ENCODE peak calls at places on chromosomes 5 and 9, in ten cellular contexts. P is psoas muscle; K is SK-N-SH; C is foreskin fibroblast; H is fibroblast of pulmonary artery; W is hepatocyte; X is PC-3; G is H1; M is CD8-positive, alpha-beta T cell; N is A549. U is an unnamed sample.

GRCh38 chr9:7570107-7570720 is 229.4 kb downstream of the DMAC1 start:
- DNase-seq in P (no peak), K (peak), C (peak), H (peak), W (peak), X (peak), G (peak), M (peak), N (peak), U (peak)

GRCh38 chr9:114501786-114502682 is 3.2 kb downstream of the WHRN start:
- DNase-seq in P (no peak), K (no peak), C (peak), H (no peak), W (peak), X (peak), G (peak), M (no peak), N (peak), U (peak)

GRCh38 chr5:42321800-42322199 is 101.4 kb upstream of the GHR start:
- DNase-seq in P (no peak), K (no peak), C (no peak), H (no peak), W (no peak), X (no peak), G (no peak), M (no peak), N (no peak), U (no peak)

GRCh38 chr5:60077292-60077691 is 183.8 kb upstream of the PDE4D start:
- DNase-seq in P (no peak), K (no peak), C (no peak), H (no peak), W (no peak), X (no peak), G (no peak), M (no peak), N (no peak), U (no peak)

GRCh38 chr5:112921031-112921832 is 795 bp downstream of the REEP5 start:
- DNase-seq in P (peak), K (peak), C (peak), H (peak), W (peak), X (peak), G (peak), M (peak), N (peak), U (peak)

GRCh38 chr5:41418220-41419031 is 92.0 kb downstream of the PLCXD3 start:
- DNase-seq in P (no peak), K (no peak), C (peak), H (peak), W (no peak), X (peak), G (no peak), M (no peak), N (peak), U (no peak)

GRCh38 chr5:173771743-173772406 is 116.3 kb upstream of the CPEB4 start:
- DNase-seq in P (no peak), K (no peak), C (no peak), H (no peak), W (no peak), X (no peak), G (no peak), M (no peak), N (no peak), U (no peak)

GRCh38 chr5:150658121-150658520 is 2.9 kb upstream of the MYOZ3 start:
- DNase-seq in P (no peak), K (no peak), C (no peak), H (no peak), W (no peak), X (no peak), G (no peak), M (no peak), N (no peak), U (no peak)

GRCh38 chr5:60102961-60103683 is 209.6 kb upstream of the PDE4D start:
- DNase-seq in P (no peak), K (no peak), C (peak), H (peak), W (no peak), X (peak), G (no peak), M (no peak), N (peak), U (peak)

GRCh38 chr9:115263731-115264130 is 145.8 kb upstream of the TNC start:
- DNase-seq in P (no peak), K (no peak), C (peak), H (peak), W (no peak), X (no peak), G (no peak), M (no peak), N (no peak), U (peak)

GRCh38 chr5:133402781-133403180 is 209.6 kb downstream of the FSTL4 start:
- DNase-seq in P (no peak), K (no peak), C (no peak), H (no peak), W (no peak), X (no peak), G (no peak), M (no peak), N (no peak), U (no peak)

GRCh38 chr9:115923410-115923809 is 230.2 kb upstream of the PAPPA start:
- DNase-seq in P (no peak), K (no peak), C (no peak), H (no peak), W (no peak), X (no peak), G (no peak), M (no peak), N (no peak), U (peak)

GRCh38 chr5:173331287-173331686 is 3.1 kb upstream of the STC2 start:
- DNase-seq in P (no peak), K (no peak), C (no peak), H (no peak), W (no peak), X (no peak), G (no peak), M (no peak), N (no peak), U (no peak)

GRCh38 chr5:167759411-167759821 is 532.0 kb upstream of the WWC1 start:
- DNase-seq in P (no peak), K (no peak), C (no peak), H (peak), W (peak), X (peak), G (no peak), M (no peak), N (peak), U (no peak)

GRCh38 chr5:170429014-170429413 is 39.8 kb upstream of the KCNMB1 start:
- DNase-seq in P (no peak), K (peak), C (no peak), H (peak), W (no peak), X (peak), G (no peak), M (no peak), N (peak), U (peak)

GRCh38 chr9:120928015-120928719 is 1.6 kb upstream of the TRAF1 start:
- DNase-seq in P (no peak), K (no peak), C (no peak), H (no peak), W (peak), X (no peak), G (peak), M (peak), N (no peak), U (no peak)

GRCh38 chr9:134525841-134526797 is 115.5 kb upstream of the COL5A1 start:
- DNase-seq in P (peak), K (no peak), C (peak), H (peak), W (no peak), X (no peak), G (no peak), M (no peak), N (no peak), U (peak)
- H3K4me3 ChIP-seq in P (no peak), K (no peak), C (no peak), H (no peak), W (no peak), X (no peak), G (no peak), M (no peak), N (no peak), U (no peak)

GRCh38 chr5:15601274-15601673 is 101.3 kb downstream of the FBXL7 start:
- DNase-seq in P (no peak), K (no peak), C (no peak), H (no peak), W (no peak), X (no peak), G (no peak), M (no peak), N (no peak), U (no peak)

GRCh38 chr5:15600035-15600434 is 100.1 kb downstream of the FBXL7 start:
- DNase-seq in P (no peak), K (no peak), C (no peak), H (no peak), W (no peak), X (no peak), G (no peak), M (no peak), N (no peak), U (no peak)

GRCh38 chr5:15596936-15597335 is 97.0 kb downstream of the FBXL7 start:
- DNase-seq in P (no peak), K (no peak), C (no peak), H (no peak), W (no peak), X (no peak), G (no peak), M (no peak), N (no peak), U (no peak)

GRCh38 chr5:15594922-15595568 is 95.1 kb downstream of the FBXL7 start:
- DNase-seq in P (no peak), K (no peak), C (no peak), H (no peak), W (no peak), X (no peak), G (no peak), M (no peak), N (no peak), U (peak)

DNA sequence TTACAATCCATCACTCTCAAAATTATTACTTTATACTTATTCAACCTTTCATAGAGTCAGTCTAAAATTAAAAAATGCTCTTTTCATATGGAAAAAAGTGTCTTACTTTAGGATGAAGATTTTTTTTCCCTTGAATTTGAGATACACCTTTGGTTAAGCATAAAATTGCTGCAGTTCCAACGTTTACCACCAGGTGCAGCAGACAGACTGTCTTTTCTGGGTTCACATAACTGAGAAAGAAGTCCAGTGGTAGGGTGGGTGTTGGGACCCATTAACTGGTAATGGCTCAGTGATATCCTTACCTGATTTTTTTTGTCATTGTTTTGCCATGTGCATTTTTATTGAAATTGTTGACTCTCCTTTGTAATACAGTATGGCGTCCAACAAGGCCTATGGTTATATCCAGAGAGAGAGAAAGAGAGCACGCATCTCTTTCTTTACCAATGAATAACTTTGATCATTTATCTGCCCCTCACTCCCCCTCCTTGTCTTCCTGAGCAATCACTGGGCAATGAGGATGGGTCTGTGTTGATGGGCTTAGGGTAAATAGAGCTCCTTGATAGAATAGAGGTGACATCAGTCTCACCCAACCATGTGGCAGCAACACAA is 98.4 kb downstream of the FBXL7 start:
- DNase-seq in P (no peak), K (no peak), C (no peak), H (no peak), W (peak), X (peak), G (peak), M (no peak), N (no peak), U (no peak)
- TF ChIP-seq CTCF in P (peak), K (peak), C (peak), H (peak), W (peak), X (peak), G (peak), M (peak), N (peak), U (peak)

GRCh38 chr5:61649231-61649630 is 317.2 kb downstream of the ZSWIM6 start:
- DNase-seq in P (no peak), K (no peak), C (no peak), H (no peak), W (no peak), X (no peak), G (no peak), M (no peak), N (no peak), U (no peak)

GRCh38 chr5:61653802-61654580 is 321.9 kb downstream of the ZSWIM6 start:
- DNase-seq in P (no peak), K (no peak), C (no peak), H (no peak), W (no peak), X (no peak), G (no peak), M (no peak), N (no peak), U (no peak)

GRCh38 chr5:61652916-61653315 is 320.9 kb downstream of the ZSWIM6 start:
- DNase-seq in P (no peak), K (no peak), C (no peak), H (no peak), W (no peak), X (no peak), G (no peak), M (no peak), N (no peak), U (no peak)

GRCh38 chr5:61649971-61650370 is 317.9 kb downstream of the ZSWIM6 start:
- DNase-seq in P (no peak), K (no peak), C (no peak), H (no peak), W (no peak), X (no peak), G (no peak), M (no peak), N (no peak), U (no peak)

DNA sequence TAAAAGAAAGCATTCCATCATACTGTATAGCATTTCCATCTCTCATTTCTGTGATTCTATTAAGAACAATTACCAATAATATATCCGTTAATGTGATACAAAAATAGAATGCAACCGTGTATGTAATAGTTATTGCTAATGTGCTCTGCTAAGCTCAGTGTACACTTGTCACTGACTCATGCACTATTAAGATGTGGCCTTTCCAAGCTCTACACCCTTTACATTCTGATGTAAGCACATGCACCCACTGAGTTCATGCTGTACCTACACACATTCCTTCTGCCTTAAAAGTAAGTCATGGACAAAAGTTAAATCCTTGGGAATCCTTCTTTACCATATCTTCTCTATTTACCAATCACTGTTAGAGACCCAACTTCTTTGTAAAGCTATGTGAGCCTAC is 319.1 kb downstream of the ZSWIM6 start:
- DNase-seq in P (no peak), K (no peak), C (no peak), H (no peak), W (no peak), X (no peak), G (no peak), M (no peak), N (no peak), U (no peak)
- H3K4me3 ChIP-seq in P (no peak), K (no peak), C (no peak), H (no peak), W (no peak), X (no peak), G (no peak), M (no peak), N (no peak), U (no peak)

GRCh38 chr5:138276402-138277054 is 2.1 kb upstream of the GFRA3 start:
- DNase-seq in P (no peak), K (peak), C (no peak), H (no peak), W (peak), X (no peak), G (no peak), M (no peak), N (no peak), U (no peak)

GRCh38 chr5:138275895-138276294 is 1.5 kb upstream of the GFRA3 start:
- DNase-seq in P (no peak), K (no peak), C (no peak), H (no peak), W (no peak), X (no peak), G (no peak), M (no peak), N (no peak), U (no peak)

GRCh38 chr5:138275379-138275782 is 960 bp upstream of the GFRA3 start:
- DNase-seq in P (no peak), K (peak), C (no peak), H (no peak), W (peak), X (no peak), G (no peak), M (no peak), N (no peak), U (peak)

GRCh38 chr5:138282918-138283742 is 8.7 kb upstream of the GFRA3 start:
- DNase-seq in P (no peak), K (peak), C (peak), H (peak), W (peak), X (peak), G (no peak), M (no peak), N (peak), U (peak)

GRCh38 chr5:138280915-138281314 is 6.5 kb upstream of the GFRA3 start:
- DNase-seq in P (no peak), K (no peak), C (no peak), H (no peak), W (no peak), X (no peak), G (no peak), M (no peak), N (no peak), U (no peak)
- TF ChIP-seq CTCF in P (no peak), K (no peak), C (no peak), H (no peak), W (no peak), X (no peak), G (no peak), M (no peak), N (no peak), U (no peak)

DNA sequence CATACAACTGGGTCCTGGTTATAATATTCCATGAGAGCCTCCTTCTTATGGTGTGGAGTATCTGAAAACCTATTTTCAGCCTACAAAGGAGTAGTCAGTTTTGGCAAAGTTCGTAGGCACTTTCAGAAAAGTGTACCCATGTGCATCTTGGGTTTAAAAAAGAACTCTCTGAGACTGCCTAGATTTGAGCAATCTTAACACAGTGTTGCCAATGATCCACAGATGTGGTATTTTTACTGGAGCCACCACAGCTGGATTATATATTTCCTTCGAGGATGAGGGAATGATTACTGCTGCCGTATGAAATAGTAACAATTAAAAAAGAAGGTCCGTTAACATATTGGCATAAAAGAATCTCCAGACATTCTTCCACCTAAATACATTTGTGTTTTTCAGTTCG is 1.1 kb downstream of the PALM2AKAP2 start:
- DNase-seq in P (no peak), K (no peak), C (peak), H (peak), W (no peak), X (no peak), G (no peak), M (no peak), N (no peak), U (peak)
- H3K4me3 ChIP-seq in P (peak), K (peak), C (peak), H (peak), W (peak), X (peak), G (peak), M (no peak), N (no peak), U (peak)

GRCh38 chr5:138640855-138641254 is 65.7 kb upstream of the HSPA9 start:
- DNase-seq in P (no peak), K (no peak), C (no peak), H (no peak), W (no peak), X (no peak), G (no peak), M (no peak), N (no peak), U (no peak)

GRCh38 chr5:138640138-138640537 is 64.9 kb upstream of the HSPA9 start:
- DNase-seq in P (no peak), K (no peak), C (no peak), H (no peak), W (no peak), X (no peak), G (no peak), M (no peak), N (no peak), U (no peak)

GRCh38 chr5:138643040-138643791 is 68.0 kb upstream of the HSPA9 start:
- DNase-seq in P (no peak), K (no peak), C (no peak), H (no peak), W (no peak), X (no peak), G (no peak), M (no peak), N (no peak), U (no peak)

GRCh38 chr5:138639326-138639725 is 64.1 kb upstream of the HSPA9 start:
- DNase-seq in P (no peak), K (no peak), C (no peak), H (no peak), W (no peak), X (no peak), G (no peak), M (no peak), N (no peak), U (no peak)

GRCh38 chr5:138641547-138642298 is 66.5 kb upstream of the HSPA9 start:
- DNase-seq in P (peak), K (peak), C (peak), H (peak), W (peak), X (peak), G (peak), M (peak), N (peak), U (peak)
- TF ChIP-seq CTCF in P (peak), K (peak), C (peak), H (peak), W (peak), X (peak), G (peak), M (peak), N (peak), U (peak)

GRCh38 chr9:125412166-125412565 is 150.5 kb downstream of the GAPVD1 start:
- DNase-seq in P (no peak), K (no peak), C (no peak), H (no peak), W (no peak), X (no peak), G (no peak), M (no peak), N (no peak), U (no peak)

GRCh38 chr9:125409217-125409636 is 147.6 kb downstream of the GAPVD1 start:
- DNase-seq in P (no peak), K (no peak), C (no peak), H (no peak), W (no peak), X (no peak), G (peak), M (no peak), N (no peak), U (no peak)

GRCh38 chr9:125410522-125410894 is 148.9 kb downstream of the GAPVD1 start:
- DNase-seq in P (no peak), K (no peak), C (no peak), H (no peak), W (no peak), X (no peak), G (no peak), M (no peak), N (no peak), U (no peak)

GRCh38 chr9:125409637-125410521 is 148.3 kb downstream of the GAPVD1 start:
- DNase-seq in P (no peak), K (peak), C (no peak), H (peak), W (no peak), X (peak), G (peak), M (peak), N (peak), U (peak)

DNA sequence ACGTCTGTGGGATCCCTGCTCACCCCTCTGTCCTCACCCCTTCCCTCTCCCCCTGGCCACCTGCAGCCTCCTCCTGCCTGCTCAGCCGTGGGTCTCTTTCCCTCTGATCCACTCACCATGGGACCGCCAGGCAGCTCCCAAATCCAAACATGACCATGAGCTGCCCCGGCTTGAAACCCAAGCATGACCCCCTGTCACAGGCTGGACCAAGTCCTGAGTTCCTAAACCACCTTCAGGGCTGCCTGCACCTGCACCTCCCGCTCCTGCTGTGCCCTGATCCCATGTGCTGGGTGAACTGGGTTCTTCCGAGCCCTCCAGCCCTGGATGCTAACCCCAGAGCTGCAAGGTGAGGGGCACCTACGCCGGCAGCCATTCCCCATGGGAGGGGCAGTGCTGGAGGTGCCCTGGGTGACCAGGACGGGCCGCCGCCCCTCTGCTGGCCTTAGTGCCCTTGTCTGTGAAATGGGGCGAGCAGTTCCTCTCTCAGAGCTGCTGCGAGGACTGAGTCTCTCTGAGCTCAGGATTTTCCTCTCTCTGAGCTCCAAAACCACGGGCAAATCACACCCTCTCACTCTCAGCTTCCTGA is 149.6 kb downstream of the GAPVD1 start:
- DNase-seq in P (no peak), K (no peak), C (no peak), H (no peak), W (no peak), X (no peak), G (no peak), M (no peak), N (no peak), U (no peak)
- H3K4me3 ChIP-seq in P (no peak), K (no peak), C (peak), H (no peak), W (no peak), X (no peak), G (no peak), M (no peak), N (no peak), U (peak)

U was measured in fibroblast of villous mesenchyme.